ENCODE peak calls at places on chromosome 5, in six cellular contexts. R is tibial nerve, Q is astrocyte, J is right lobe of liver, U is tibial artery, S is stomach. N is an unnamed sample. For H3K4me1, the result is how much of the 10 kb centered on the place peaks cover.

GRCh38 chr5:124677376-124677998 is 69.0 kb downstream of the ZNF608 start:
- DNase-seq in Q (no peak), J (no peak), R (no peak), U (no peak), S (no peak), N (no peak)

GRCh38 chr5:162068412-162068811 is 839 bp downstream of the GABRG2 start:
- DNase-seq in U (no peak), J (no peak), Q (no peak), R (no peak), S (no peak), N (no peak)

GRCh38 chr5:138111937-138112336 is 27.3 kb downstream of the NME5 start:
- DNase-seq in J (no peak), R (no peak), Q (peak), S (no peak), U (no peak), N (no peak)

GRCh38 chr5:57335092-57335491 is 147.5 kb downstream of the ACTBL2 start:
- DNase-seq in J (no peak), R (no peak), S (no peak), Q (peak), U (no peak), N (no peak)

GRCh38 chr5:312845-313244 is 8.7 kb upstream of the AHRR start:
- DNase-seq in U (no peak), Q (no peak), S (no peak), R (no peak), J (no peak), N (no peak)

GRCh38 chr5:142627371-142628217 is 58.3 kb downstream of the FGF1 start:
- DNase-seq in Q (no peak), S (no peak), U (no peak), J (no peak), R (no peak), N (no peak)

GRCh38 chr5:1220831-1221230 is 4.3 kb upstream of the SLC6A18 start:
- DNase-seq in Q (no peak), R (no peak), J (no peak), U (no peak), S (no peak), N (no peak)

GRCh38 chr5:161847896-161848510 is at the start of gene GABRA1:
- DNase-seq in S (no peak), U (no peak), R (no peak), Q (no peak), J (no peak), N (peak)

GRCh38 chr5:75473463-75473862 is 38.0 kb downstream of the CERT1 start:
- DNase-seq in R (no peak), S (no peak), Q (no peak), U (no peak), J (no peak), N (no peak)

GRCh38 chr5:52727568-52727967 is 60.1 kb upstream of the ITGA1 start:
- DNase-seq in R (no peak), Q (peak), J (no peak), S (peak), U (peak), N (no peak)

GRCh38 chr5:118980438-118980837 is 7.9 kb downstream of the DTWD2 start:
- DNase-seq in U (no peak), J (no peak), S (no peak), R (no peak), Q (no peak), N (no peak)

DNA sequence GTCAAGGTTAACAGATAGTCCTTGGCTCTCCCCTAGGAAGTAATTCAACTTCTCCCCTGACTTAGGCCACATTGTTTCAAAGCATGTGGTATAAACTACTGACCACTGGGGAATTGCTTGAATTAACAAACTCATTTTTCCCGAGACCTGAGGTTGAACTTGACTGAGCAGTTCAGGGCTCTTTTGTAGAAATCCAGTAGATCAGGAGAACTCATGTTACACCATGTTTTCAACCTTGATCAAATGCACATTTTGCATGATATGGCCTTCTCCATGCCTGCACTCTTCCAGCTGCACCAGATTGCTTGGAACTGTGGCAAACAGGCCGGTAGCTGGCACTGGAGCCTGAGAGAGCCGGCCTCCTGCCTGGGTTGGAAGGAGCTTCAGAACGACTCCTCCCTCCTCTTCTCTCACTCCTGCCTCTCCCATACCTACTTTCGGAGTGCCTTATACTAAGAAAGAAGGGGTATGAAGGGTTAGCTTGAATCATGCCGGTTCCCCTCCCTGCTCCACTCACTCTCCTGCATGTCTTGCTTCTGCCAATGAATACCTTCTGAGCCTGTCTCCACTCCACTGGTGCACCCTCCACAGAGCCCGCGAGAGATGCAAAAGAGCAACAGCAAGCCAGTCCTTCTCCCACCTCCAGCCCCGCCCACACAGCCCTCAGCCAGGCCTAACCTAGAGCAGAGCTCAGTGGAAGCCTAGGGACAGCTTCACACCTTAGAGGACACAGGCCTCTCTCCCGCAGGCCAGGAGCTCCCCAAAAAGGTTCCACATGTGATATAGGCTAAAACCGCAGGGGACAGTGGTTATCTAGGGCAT is 159.4 kb downstream of the MACROH2A1 start:
- DNase-seq in U (no peak), Q (peak), S (peak), R (no peak), J (no peak), N (no peak)
- H3K4me1 ChIP-seq in U (under half), Q (under half), S (half or more), R (under half), J (under half), N (under half)

GRCh38 chr5:133746834-133747233 is 134.5 kb upstream of the FSTL4 start:
- DNase-seq in R (no peak), U (no peak), Q (no peak), S (no peak), J (no peak), N (no peak)
- TF ChIP-seq CTCF in R (no peak), U (no peak), Q (peak), S (no peak), J (no peak), N (no peak)

GRCh38 chr5:140345919-140346347 is 470 bp downstream of the HBEGF start:
- DNase-seq in S (peak), R (no peak), J (peak), U (peak), Q (peak), N (peak)
- H3K4me1 ChIP-seq in S (half or more), R (under half), J (under half), U (under half), Q (under half), N (under half)

GRCh38 chr5:34685485-34686197 is 29.5 kb downstream of the RAI14 start:
- DNase-seq in S (no peak), J (no peak), U (no peak), R (no peak), Q (peak), N (no peak)
- TF ChIP-seq CTCF in S (no peak), J (no peak), U (no peak), R (no peak), Q (no peak), N (no peak)

GRCh38 chr5:172775326-172776234 is 4.6 kb upstream of the DUSP1 start:
- DNase-seq in U (peak), R (peak), J (peak), S (peak), Q (peak), N (peak)
- H3K4me1 ChIP-seq in U (under half), R (under half), J (under half), S (half or more), Q (under half), N (half or more)